ENCODE peak calls at places on chromosome 22, in six cellular contexts. B, D, Q, T, O and I are unnamed samples.
A peak's percentile ranks its signal among the peaks of the same experiment; 100 is the strongest.

GRCh38 chr22:39839917-39840510 is 53.5 kb downstream of the ENTHD1 start:
- DNase-seq in B (no peak), D (no peak), Q (no peak), T (no peak), O (peak; percentile 12), I (peak; percentile 83)

GRCh38 chr22:45807156-45807915 is 135.7 kb downstream of the ATXN10 start:
- DNase-seq in B (no peak), D (no peak), Q (no peak), T (no peak), O (no peak), I (no peak)

GRCh38 chr22:29245626-29246385 is 22.0 kb downstream of the RHBDD3 start:
- DNase-seq in B (peak; percentile 45), D (no peak), Q (peak; percentile 30), T (peak; percentile 6), O (peak; percentile 66), I (peak; percentile 64)

GRCh38 chr22:40258463-40259046 is 80.8 kb downstream of the TNRC6B start:
- DNase-seq in B (no peak), D (no peak), Q (no peak), T (no peak), O (no peak), I (no peak)

GRCh38 chr22:42357221-42357620 is 75.0 kb downstream of the NFAM1 start:
- DNase-seq in B (no peak), D (no peak), Q (no peak), T (no peak), O (no peak), I (no peak)

GRCh38 chr22:30007361-30007760 is 72.9 kb upstream of the HORMAD2 start:
- DNase-seq in B (no peak), D (no peak), Q (no peak), T (no peak), O (no peak), I (no peak)

GRCh38 chr22:22822106-22822505 is 65.5 kb upstream of the IGLL5 start:
- DNase-seq in B (no peak), D (no peak), Q (no peak), T (no peak), O (no peak), I (no peak)

GRCh38 chr22:44931077-44931540 is 78.7 kb downstream of the PHF21B start:
- DNase-seq in B (no peak), D (no peak), Q (no peak), T (no peak), O (no peak), I (no peak)

GRCh38 chr22:29816128-29816527 is 21.9 kb downstream of the ASCC2 start:
- DNase-seq in B (no peak), D (no peak), Q (peak; percentile 36), T (no peak), O (no peak), I (no peak)

GRCh38 chr22:45804986-45805325 is 133.3 kb downstream of the ATXN10 start:
- DNase-seq in B (peak; percentile 91), D (no peak), Q (no peak), T (no peak), O (no peak), I (peak; percentile 20)

GRCh38 chr22:16774911-16775529 is 50.2 kb downstream of the XKR3 start:
- DNase-seq in B (no peak), D (no peak), Q (no peak), T (no peak), O (no peak), I (peak; percentile 78)

GRCh38 chr22:35018995-35019394 is 47.0 kb upstream of the ISX start:
- DNase-seq in B (no peak), D (no peak), Q (no peak), T (no peak), O (no peak), I (no peak)

GRCh38 chr22:37330200-37331033 is 48.1 kb downstream of the CYTH4 start:
- DNase-seq in B (peak; percentile 59), D (no peak), Q (peak; percentile 2), T (peak; percentile 13), O (peak; percentile 38), I (peak; percentile 77)

GRCh38 chr22:49046546-49047305 is 780.9 kb downstream of the BRD1 start:
- DNase-seq in B (no peak), D (peak; percentile 40), Q (no peak), T (peak; percentile 65), O (peak; percentile 26), I (peak; percentile 34)

GRCh38 chr22:19720999-19721485 is 2.3 kb upstream of the GP1BB start:
- DNase-seq in B (no peak), D (no peak), Q (no peak), T (no peak), O (no peak), I (no peak)